ENCODE peak calls at places on chromosomes 13 and 19, in four cellular contexts. G is K562, Q is GM12878, H is GM12891. B is an unnamed sample.

GRCh38 chr13:53126803-53127202 is 98.2 kb downstream of the OLFM4 start:
- DNase-seq in Q (no peak), H (no peak), G (no peak), B (no peak)

GRCh38 chr19:37948362-37948761 is 41.4 kb downstream of the SIPA1L3 start:
- DNase-seq in H (no peak), Q (no peak), G (no peak), B (no peak)

GRCh38 chr13:77907653-77908341 is 10.8 kb downstream of the EDNRB start:
- DNase-seq in G (no peak), H (no peak), Q (no peak), B (no peak)

GRCh38 chr19:35718345-35719041 is 690 bp downstream of the KMT2B start:
- DNase-seq in H (no peak), G (peak; percentile 27), Q (no peak), B (peak; percentile 35)

GRCh38 chr13:98689347-98689968 is 63.0 kb downstream of the SLC15A1 start:
- DNase-seq in Q (no peak), H (no peak), G (no peak), B (no peak)

GRCh38 chr13:44755872-44756271 is 179.7 kb upstream of the TSC22D1 start:
- DNase-seq in G (no peak), H (no peak), Q (no peak), B (no peak)

GRCh38 chr19:38842439-38843174 is 7.2 kb downstream of the HNRNPL start:
- DNase-seq in G (no peak), H (no peak), Q (no peak), B (no peak)

GRCh38 chr19:36136975-36137686 is 2.7 kb upstream of the CAPNS1 start:
- DNase-seq in H (no peak), Q (no peak), G (no peak), B (no peak)

GRCh38 chr19:12932392-12933286 is 872 bp downstream of the FARSA start:
- DNase-seq in G (no peak), Q (no peak), H (no peak), B (no peak)

GRCh38 chr13:95317037-95317989 is 16.1 kb upstream of the ABCC4 start:
- DNase-seq in Q (no peak), H (no peak), G (peak; percentile 63), B (no peak)

GRCh38 chr19:8575467-8575997 is 1.7 kb downstream of the MYO1F start:
- DNase-seq in H (no peak), G (peak; percentile 61), Q (no peak), B (no peak)

GRCh38 chr19:6861683-6862286 is 25.6 kb upstream of the ADGRE1 start:
- DNase-seq in Q (no peak), H (no peak), G (no peak), B (no peak)

GRCh38 chr13:99185606-99186005 is 15.0 kb upstream of the UBAC2 start:
- DNase-seq in Q (no peak), H (no peak), G (no peak), B (no peak)

GRCh38 chr13:26557393-26558073 is at the start of gene WASF3:
- DNase-seq in Q (peak; percentile 3), G (peak; percentile 84), H (peak; percentile 65), B (peak; percentile 68)

GRCh38 chr13:23322353-23323336 is 110.9 kb downstream of the SACS start:
- DNase-seq in Q (no peak), G (no peak), H (no peak), B (no peak)

GRCh38 chr13:78608254-78608704 is 4.9 kb upstream of the POU4F1 start:
- DNase-seq in H (no peak), Q (no peak), G (no peak), B (no peak)

GRCh38 chr13:83223546-83223945 is 658.7 kb downstream of the SLITRK1 start:
- DNase-seq in Q (no peak), G (no peak), H (no peak), B (no peak)

GRCh38 chr13:98405690-98406344 is 171.1 kb downstream of the STK24 start:
- DNase-seq in G (no peak), Q (no peak), H (no peak), B (no peak)

GRCh38 chr19:16301999-16302694 is 22.5 kb upstream of the KLF2 start:
- DNase-seq in Q (no peak), G (no peak), H (peak; percentile 35), B (no peak)

DNA sequence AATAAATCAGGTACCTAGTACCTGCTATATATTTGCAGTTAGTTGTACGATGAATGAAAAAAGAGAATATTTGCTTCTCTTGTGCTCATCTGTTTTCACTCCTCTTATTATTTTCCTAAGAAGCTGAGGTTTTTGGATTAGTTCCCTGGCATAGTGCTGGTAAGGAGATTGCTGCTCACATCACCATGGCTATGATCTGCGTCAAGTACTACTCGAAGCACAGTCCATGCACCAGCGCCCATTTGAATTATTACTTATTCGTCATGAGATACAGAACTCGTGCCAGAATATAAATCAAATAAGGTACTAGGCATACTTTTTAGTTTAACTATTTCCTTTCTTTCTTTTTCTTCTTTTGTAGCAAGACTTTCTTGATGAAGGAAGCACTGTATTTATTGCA is 7.1 kb downstream of the SERTM1 start:
- DNase-seq in H (no peak), G (no peak), Q (no peak), B (no peak)
- TF ChIP-seq SPI1 in H (no peak), G (no peak), Q (no peak), B (no peak)

GRCh38 chr19:50509366-50509765 is 1.6 kb downstream of the JOSD2 start:
- DNase-seq in H (no peak), Q (no peak), G (peak; percentile 68), B (no peak)

GRCh38 chr19:50511069-50511822 is at the start of gene JOSD2:
- DNase-seq in G (peak; percentile 100), Q (peak; percentile 94), H (peak; percentile 99), B (peak; percentile 98)

GRCh38 chr19:50510700-50511068 is 307 bp downstream of the JOSD2 start:
- DNase-seq in G (no peak), H (no peak), Q (no peak), B (no peak)

GRCh38 chr19:50508850-50509190 is 2.2 kb downstream of the JOSD2 start:
- DNase-seq in Q (no peak), G (no peak), H (no peak), B (no peak)

DNA sequence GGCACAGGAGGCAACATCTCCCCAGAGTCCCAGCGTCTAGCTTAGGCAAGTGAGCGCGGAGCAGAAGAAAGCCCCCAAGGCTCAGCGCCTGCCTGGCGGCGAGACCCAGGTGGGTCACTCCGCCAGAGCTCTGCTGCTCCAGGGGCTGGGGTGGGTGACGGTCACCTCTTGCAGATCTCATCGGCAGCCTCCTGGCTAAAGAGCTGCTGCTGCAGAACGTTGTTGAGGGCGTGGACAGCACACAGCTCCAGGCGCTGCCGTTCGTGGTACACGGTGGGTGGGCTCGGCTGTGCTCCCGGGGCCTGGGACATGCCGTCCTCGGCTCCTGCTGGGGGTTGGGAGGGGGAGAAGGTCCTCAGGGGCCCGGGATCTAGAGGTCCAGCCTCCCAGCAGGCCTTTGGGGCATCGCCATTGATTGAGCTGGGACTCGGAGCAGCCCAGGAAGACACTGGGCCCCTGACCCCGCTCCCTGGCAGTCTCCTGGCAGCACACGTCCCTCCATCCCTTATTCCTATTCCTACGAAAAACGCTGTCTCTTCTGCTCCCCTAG is 795 bp downstream of the JOSD2 start:
- DNase-seq in G (no peak), Q (no peak), H (no peak), B (no peak)
- TF ChIP-seq SPI1 in G (no peak), Q (no peak), H (no peak), B (no peak)

GRCh38 chr19:2119916-2120785 is 23.4 kb downstream of the IZUMO4 start:
- DNase-seq in G (no peak), H (no peak), Q (no peak), B (no peak)
- TF ChIP-seq SPI1 in G (no peak), H (no peak), Q (no peak), B (no peak)

GRCh38 chr13:80259159-80259558 is 81.8 kb downstream of the SPRY2 start:
- DNase-seq in Q (no peak), H (no peak), G (no peak), B (no peak)

GRCh38 chr13:80251403-80251802 is 89.5 kb downstream of the SPRY2 start:
- DNase-seq in Q (no peak), H (no peak), G (peak; percentile 7), B (peak; percentile 37)

GRCh38 chr13:80255946-80256345 is 85.0 kb downstream of the SPRY2 start:
- DNase-seq in H (no peak), G (no peak), Q (no peak), B (no peak)

GRCh38 chr13:80262051-80262695 is 78.8 kb downstream of the SPRY2 start:
- DNase-seq in G (no peak), H (no peak), Q (no peak), B (no peak)

DNA sequence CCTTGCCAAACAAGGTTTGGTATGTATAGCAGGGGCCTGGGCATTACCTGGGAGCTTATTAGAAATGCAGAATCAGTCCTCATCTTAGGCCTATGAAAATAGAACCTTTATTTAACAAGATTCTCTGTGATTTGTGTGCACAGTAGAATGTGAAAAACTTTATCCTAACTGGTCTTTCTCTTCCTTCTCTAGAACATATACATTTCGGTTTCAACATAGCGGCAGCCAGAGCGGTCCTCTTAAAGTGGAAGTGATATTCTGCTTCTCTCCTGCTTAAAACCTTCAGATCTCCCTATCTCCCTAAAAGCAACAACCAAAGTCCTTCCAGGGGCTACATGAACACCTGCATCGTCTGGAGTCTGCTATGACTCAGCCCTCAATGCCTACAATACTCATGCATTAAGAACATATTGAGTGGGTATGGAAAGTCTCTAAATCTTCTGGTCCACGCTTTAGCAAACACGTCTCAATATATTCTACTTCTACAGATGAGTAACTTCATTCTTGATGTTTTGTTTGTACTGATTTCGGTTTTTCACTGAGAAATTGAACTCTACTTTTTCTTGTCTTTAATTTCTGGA is 84.5 kb downstream of the SPRY2 start:
- DNase-seq in Q (no peak), H (no peak), G (no peak), B (no peak)
- TF ChIP-seq SPI1 in Q (no peak), H (peak; percentile 2), G (no peak), B (no peak)

GRCh38 chr19:1747285-1748114 is 5.8 kb upstream of the ONECUT3 start:
- DNase-seq in Q (no peak), H (no peak), G (peak; percentile 95), B (no peak)
- TF ChIP-seq SPI1 in Q (no peak), H (no peak), G (no peak), B (no peak)

B was measured in HL-60.